ENCODE peak calls at places on chromosomes 3 and 15, in eight cellular contexts. One of them, this sample, is unnamed.

GRCh38 chr15:40081691-40082194 is 26.9 kb downstream of the BMF start:
- DNase-seq in NCI-H2227 treated with DMSO at 0.1 percent for 48 hours: peak
- DNase-seq in Calu3: peak
- DNase-seq in naive thymus-derived CD4-positive, alpha-beta T cell: no peak
- DNase-seq in stimulated activated CD8-positive, alpha-beta memory T cell treated with anti-CD3 and anti-CD28 coated beads, Interleukin-2, amount 100 ng/mL, for 48 hours: no peak
- DNase-seq in astrocyte: peak
- DNase-seq in progenitor cell of endocrine pancreas: peak
- DNase-seq in nephron progenitor cell: peak
- DNase-seq in this sample: no peak

GRCh38 chr3:119352235-119352634 is 58.1 kb downstream of the ARHGAP31 start:
- DNase-seq in NCI-H2227 treated with DMSO at 0.1 percent for 48 hours: no peak
- DNase-seq in Calu3: no peak
- DNase-seq in naive thymus-derived CD4-positive, alpha-beta T cell: peak
- DNase-seq in stimulated activated CD8-positive, alpha-beta memory T cell treated with anti-CD3 and anti-CD28 coated beads, Interleukin-2, amount 100 ng/mL, for 48 hours: peak
- DNase-seq in astrocyte: peak
- DNase-seq in progenitor cell of endocrine pancreas: no peak
- DNase-seq in nephron progenitor cell: no peak
- DNase-seq in this sample: no peak

GRCh38 chr3:178810173-178810572 is 261.4 kb downstream of the ZMAT3 start:
- DNase-seq in NCI-H2227 treated with DMSO at 0.1 percent for 48 hours: no peak
- DNase-seq in Calu3: no peak
- DNase-seq in naive thymus-derived CD4-positive, alpha-beta T cell: no peak
- DNase-seq in stimulated activated CD8-positive, alpha-beta memory T cell treated with anti-CD3 and anti-CD28 coated beads, Interleukin-2, amount 100 ng/mL, for 48 hours: no peak
- DNase-seq in astrocyte: no peak
- DNase-seq in progenitor cell of endocrine pancreas: no peak
- DNase-seq in nephron progenitor cell: no peak
- DNase-seq in this sample: no peak

GRCh38 chr15:54636147-54636546 is 560.6 kb downstream of the RSL24D1 start:
- DNase-seq in NCI-H2227 treated with DMSO at 0.1 percent for 48 hours: no peak
- DNase-seq in Calu3: no peak
- DNase-seq in naive thymus-derived CD4-positive, alpha-beta T cell: no peak
- DNase-seq in stimulated activated CD8-positive, alpha-beta memory T cell treated with anti-CD3 and anti-CD28 coated beads, Interleukin-2, amount 100 ng/mL, for 48 hours: no peak
- DNase-seq in astrocyte: no peak
- DNase-seq in progenitor cell of endocrine pancreas: no peak
- DNase-seq in nephron progenitor cell: no peak
- DNase-seq in this sample: no peak

GRCh38 chr15:62940755-62941361 is 101.7 kb upstream of the TPM1 start:
- DNase-seq in NCI-H2227 treated with DMSO at 0.1 percent for 48 hours: no peak
- DNase-seq in Calu3: no peak
- DNase-seq in naive thymus-derived CD4-positive, alpha-beta T cell: no peak
- DNase-seq in stimulated activated CD8-positive, alpha-beta memory T cell treated with anti-CD3 and anti-CD28 coated beads, Interleukin-2, amount 100 ng/mL, for 48 hours: no peak
- DNase-seq in astrocyte: peak
- DNase-seq in progenitor cell of endocrine pancreas: no peak
- DNase-seq in nephron progenitor cell: no peak
- DNase-seq in this sample: peak

GRCh38 chr3:52194541-52195296 is 3.2 kb upstream of the ALAS1 start:
- DNase-seq in NCI-H2227 treated with DMSO at 0.1 percent for 48 hours: no peak
- DNase-seq in Calu3: no peak
- DNase-seq in naive thymus-derived CD4-positive, alpha-beta T cell: no peak
- DNase-seq in stimulated activated CD8-positive, alpha-beta memory T cell treated with anti-CD3 and anti-CD28 coated beads, Interleukin-2, amount 100 ng/mL, for 48 hours: no peak
- DNase-seq in astrocyte: no peak
- DNase-seq in progenitor cell of endocrine pancreas: no peak
- DNase-seq in nephron progenitor cell: no peak
- DNase-seq in this sample: no peak

GRCh38 chr3:122055215-122055614 is at the start of gene CD86:
- DNase-seq in NCI-H2227 treated with DMSO at 0.1 percent for 48 hours: no peak
- DNase-seq in Calu3: no peak
- DNase-seq in naive thymus-derived CD4-positive, alpha-beta T cell: no peak
- DNase-seq in stimulated activated CD8-positive, alpha-beta memory T cell treated with anti-CD3 and anti-CD28 coated beads, Interleukin-2, amount 100 ng/mL, for 48 hours: no peak
- DNase-seq in astrocyte: no peak
- DNase-seq in progenitor cell of endocrine pancreas: no peak
- DNase-seq in nephron progenitor cell: no peak
- DNase-seq in this sample: no peak

GRCh38 chr3:186882881-186883685 is 40.6 kb downstream of the ADIPOQ start:
- DNase-seq in NCI-H2227 treated with DMSO at 0.1 percent for 48 hours: no peak
- DNase-seq in Calu3: no peak
- DNase-seq in naive thymus-derived CD4-positive, alpha-beta T cell: no peak
- DNase-seq in stimulated activated CD8-positive, alpha-beta memory T cell treated with anti-CD3 and anti-CD28 coated beads, Interleukin-2, amount 100 ng/mL, for 48 hours: peak
- DNase-seq in astrocyte: peak
- DNase-seq in progenitor cell of endocrine pancreas: no peak
- DNase-seq in nephron progenitor cell: no peak
- DNase-seq in this sample: peak

GRCh38 chr3:72299321-72299802 is 514.4 kb upstream of the PROK2 start:
- DNase-seq in NCI-H2227 treated with DMSO at 0.1 percent for 48 hours: no peak
- DNase-seq in Calu3: no peak
- DNase-seq in naive thymus-derived CD4-positive, alpha-beta T cell: no peak
- DNase-seq in stimulated activated CD8-positive, alpha-beta memory T cell treated with anti-CD3 and anti-CD28 coated beads, Interleukin-2, amount 100 ng/mL, for 48 hours: no peak
- DNase-seq in astrocyte: peak
- DNase-seq in progenitor cell of endocrine pancreas: no peak
- DNase-seq in nephron progenitor cell: no peak
- DNase-seq in this sample: no peak

GRCh38 chr3:9781978-9782575 is 10.2 kb downstream of the TADA3 start:
- DNase-seq in NCI-H2227 treated with DMSO at 0.1 percent for 48 hours: no peak
- DNase-seq in Calu3: no peak
- DNase-seq in naive thymus-derived CD4-positive, alpha-beta T cell: no peak
- DNase-seq in stimulated activated CD8-positive, alpha-beta memory T cell treated with anti-CD3 and anti-CD28 coated beads, Interleukin-2, amount 100 ng/mL, for 48 hours: no peak
- DNase-seq in astrocyte: no peak
- DNase-seq in progenitor cell of endocrine pancreas: no peak
- DNase-seq in nephron progenitor cell: no peak
- DNase-seq in this sample: no peak

GRCh38 chr3:174153875-174154274 is 705.3 kb upstream of the NAALADL2 start:
- DNase-seq in NCI-H2227 treated with DMSO at 0.1 percent for 48 hours: no peak
- DNase-seq in Calu3: no peak
- DNase-seq in naive thymus-derived CD4-positive, alpha-beta T cell: no peak
- DNase-seq in stimulated activated CD8-positive, alpha-beta memory T cell treated with anti-CD3 and anti-CD28 coated beads, Interleukin-2, amount 100 ng/mL, for 48 hours: no peak
- DNase-seq in astrocyte: peak
- DNase-seq in progenitor cell of endocrine pancreas: no peak
- DNase-seq in nephron progenitor cell: no peak
- DNase-seq in this sample: no peak

GRCh38 chr3:58260261-58260731 is 22.7 kb downstream of the ABHD6 start:
- DNase-seq in NCI-H2227 treated with DMSO at 0.1 percent for 48 hours: no peak
- DNase-seq in Calu3: no peak
- DNase-seq in naive thymus-derived CD4-positive, alpha-beta T cell: no peak
- DNase-seq in stimulated activated CD8-positive, alpha-beta memory T cell treated with anti-CD3 and anti-CD28 coated beads, Interleukin-2, amount 100 ng/mL, for 48 hours: no peak
- DNase-seq in astrocyte: peak
- DNase-seq in progenitor cell of endocrine pancreas: no peak
- DNase-seq in nephron progenitor cell: no peak
- DNase-seq in this sample: no peak